ENCODE peak calls at places on chromosomes 2 and 18, in four cellular contexts. Q is GM12878, E is HepG2, N is K562. R is an unnamed sample.

GRCh38 chr18:26978812-26979341 is 113.4 kb upstream of the AQP4 start:
- DNase-seq in Q (peak), E (no peak), N (no peak), R (no peak)

GRCh38 chr2:7031424-7032245 is 114.4 kb downstream of the RNF144A start:
- DNase-seq in Q (no peak), E (peak), N (no peak), R (peak)

GRCh38 chr2:180523629-180524340 is 456.6 kb upstream of the UBE2E3 start:
- DNase-seq in Q (no peak), E (no peak), N (no peak), R (no peak)

GRCh38 chr2:239297142-239298125 is 103.4 kb downstream of the HDAC4 start:
- DNase-seq in Q (no peak), E (peak), N (no peak), R (no peak)

GRCh38 chr18:74062037-74062436 is 85.6 kb downstream of the FBXO15 start:
- DNase-seq in Q (no peak), E (peak), N (no peak), R (no peak)

GRCh38 chr2:181785677-181786344 is 105.5 kb upstream of the NEUROD1 start:
- DNase-seq in Q (no peak), E (no peak), N (no peak), R (no peak)

GRCh38 chr2:46477912-46478311 is 1.5 kb upstream of the TMEM247 start:
- DNase-seq in Q (no peak), E (no peak), N (no peak), R (no peak)

GRCh38 chr2:201413552-201413951 is 37.7 kb downstream of the TRAK2 start:
- DNase-seq in Q (no peak), E (no peak), N (no peak), R (no peak)

GRCh38 chr2:196263181-196263747 is 91.9 kb upstream of the STK17B start:
- DNase-seq in Q (peak), E (no peak), N (no peak), R (peak)

GRCh38 chr2:20343128-20343527 is 7.5 kb downstream of the PUM2 start:
- DNase-seq in Q (no peak), E (no peak), N (no peak), R (no peak)

GRCh38 chr2:67600472-67600871 is 203.3 kb downstream of the ETAA1 start:
- DNase-seq in Q (no peak), E (no peak), N (peak), R (no peak)

GRCh38 chr2:109253216-109253615 is 124.2 kb downstream of the SH3RF3 start:
- DNase-seq in Q (no peak), E (no peak), N (no peak), R (no peak)

GRCh38 chr2:151716721-151717120 is 17.6 kb downstream of the NEB start:
- DNase-seq in Q (no peak), E (no peak), N (no peak), R (no peak)

GRCh38 chr2:181848356-181848876 is 43.1 kb upstream of the ITPRID2 start:
- DNase-seq in Q (no peak), E (no peak), N (no peak), R (no peak)

GRCh38 chr2:72988041-72988440 is 70.7 kb downstream of the EMX1 start:
- DNase-seq in Q (no peak), E (no peak), N (no peak), R (no peak)

GRCh38 chr2:232581725-232582124 is 31.2 kb downstream of the EIF4E2 start:
- DNase-seq in Q (no peak), E (no peak), N (no peak), R (no peak)

GRCh38 chr2:113406114-113406513 is 31.4 kb upstream of the ZNG1B start:
- DNase-seq in Q (no peak), E (no peak), N (no peak), R (no peak)

GRCh38 chr2:24821433-24821891 is 28.2 kb downstream of the CENPO start:
- DNase-seq in Q (no peak), E (no peak), N (no peak), R (no peak)

GRCh38 chr2:226977775-226978190 is 141.9 kb downstream of the RHBDD1 start:
- DNase-seq in Q (no peak), E (no peak), N (peak), R (no peak)

GRCh38 chr2:186129767-186130581 is 356.1 kb upstream of the ZC3H15 start:
- DNase-seq in Q (no peak), E (peak), N (no peak), R (no peak)

GRCh38 chr2:313991-314390 is 26.1 kb upstream of the ALKAL2 start:
- DNase-seq in Q (no peak), E (no peak), N (no peak), R (no peak)

GRCh38 chr2:67066782-67067181 is 330.4 kb upstream of the ETAA1 start:
- DNase-seq in Q (no peak), E (no peak), N (no peak), R (no peak)

GRCh38 chr2:20381457-20381856 is 30.8 kb upstream of the PUM2 start:
- DNase-seq in Q (no peak), E (peak), N (no peak), R (no peak)

DNA sequence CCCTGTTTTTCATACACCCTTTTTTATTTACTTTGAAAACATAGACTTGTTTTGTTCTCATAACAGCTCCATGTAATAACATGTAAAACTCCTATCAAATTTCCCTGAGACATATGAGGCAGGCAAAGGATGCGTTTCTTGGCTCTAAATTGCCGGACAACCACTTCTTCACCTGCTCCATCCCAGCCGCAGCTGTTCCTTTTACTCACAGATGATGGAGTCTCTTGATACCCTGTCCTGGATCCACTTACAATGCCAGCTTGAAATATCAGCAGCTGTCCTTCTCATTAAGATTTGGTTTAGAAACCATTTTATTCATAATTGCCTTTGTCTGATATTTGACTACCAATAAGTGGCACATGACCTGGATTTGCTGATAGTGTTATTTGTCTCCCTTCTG is 767.9 kb upstream of the GCFC2 start:
- DNase-seq in Q (no peak), E (no peak), N (no peak), R (no peak)
- TF ChIP-seq GABPA in Q (no peak), E (no peak), N (no peak), R (no peak)

DNA sequence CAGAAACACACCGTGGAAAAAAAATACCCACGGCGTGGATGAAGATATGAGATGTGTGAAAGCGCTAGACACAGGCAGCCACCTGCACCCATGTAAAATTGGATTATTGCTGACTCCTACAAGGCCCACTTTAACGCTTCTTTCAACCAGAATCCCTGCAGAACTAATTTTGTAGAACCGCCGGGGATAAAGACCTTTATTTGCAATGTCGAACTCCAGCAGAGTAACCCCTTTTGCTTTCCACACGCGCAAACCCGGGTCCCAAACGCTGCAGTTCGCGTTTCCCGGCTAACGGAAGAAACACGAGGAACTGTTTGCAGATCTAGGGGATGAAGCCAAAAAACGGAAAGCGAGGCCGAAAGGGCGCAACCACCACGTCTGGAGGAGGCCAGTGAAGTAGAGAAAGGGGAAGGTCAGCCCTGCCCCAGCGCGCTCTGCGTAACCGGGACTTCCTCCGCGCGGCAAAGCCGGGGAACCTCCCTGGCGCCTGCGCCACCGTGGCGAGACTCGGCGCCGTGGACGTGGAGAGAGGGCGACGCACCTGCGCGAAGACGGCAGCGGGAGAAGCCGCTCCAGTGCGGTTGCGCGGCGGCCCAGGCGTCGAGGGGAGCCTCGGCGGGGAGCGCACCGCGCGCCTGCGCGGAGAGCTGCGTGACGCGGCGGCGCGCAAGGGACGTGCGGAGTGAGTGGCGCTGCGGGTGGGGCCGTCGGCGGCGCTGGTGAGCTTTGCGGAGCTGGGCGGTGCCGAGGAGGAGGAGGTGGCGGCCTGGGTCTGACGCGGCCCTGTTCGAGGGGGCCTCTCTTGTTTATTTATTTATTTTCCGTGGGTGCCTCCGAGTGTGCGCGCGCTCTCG is at the start of gene PPP1CB:
- DNase-seq in Q (peak), E (peak), N (peak), R (peak)
- TF ChIP-seq CTCF in Q (peak), E (peak), N (peak), R (no peak)

GRCh38 chr18:35117951-35118411 is 76.8 kb downstream of the MAPRE2 start:
- DNase-seq in Q (no peak), E (no peak), N (no peak), R (no peak)
- TF ChIP-seq REST in Q (no peak), E (no peak), N (no peak), R (no peak)

DNA sequence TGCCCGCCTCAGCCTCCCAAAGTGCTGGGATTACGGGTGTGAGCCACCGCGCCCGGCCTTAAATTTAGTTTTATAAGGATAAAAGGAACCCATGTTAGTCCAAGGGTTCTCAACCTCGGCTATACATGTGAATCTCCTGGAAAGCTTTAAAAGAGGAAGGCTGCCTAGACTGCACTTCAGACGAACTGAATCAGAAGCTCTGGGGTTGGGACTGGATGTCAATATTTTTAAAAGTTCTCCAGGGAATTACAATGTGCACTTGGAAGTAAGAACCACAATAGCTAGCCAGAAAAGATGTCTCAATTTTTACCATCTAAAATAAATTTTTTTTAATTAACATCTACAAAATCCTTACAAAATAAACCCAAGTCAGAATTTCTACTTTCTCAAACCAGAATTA is 10.1 kb downstream of the LMAN2L start:
- DNase-seq in Q (no peak), E (no peak), N (no peak), R (no peak)
- TF ChIP-seq GABPA in Q (no peak), E (no peak), N (no peak), R (no peak)

GRCh38 chr18:69469444-69469919 is 68.8 kb downstream of the DOK6 start:
- DNase-seq in Q (no peak), E (no peak), N (peak), R (peak)
- TF ChIP-seq CTCF in Q (peak), E (peak), N (no peak), R (no peak)

GRCh38 chr2:118714115-118714514 is 133.3 kb downstream of the EN1 start:
- DNase-seq in Q (no peak), E (no peak), N (no peak), R (no peak)
- TF ChIP-seq REST in Q (peak), E (peak), N (no peak), R (peak)

DNA sequence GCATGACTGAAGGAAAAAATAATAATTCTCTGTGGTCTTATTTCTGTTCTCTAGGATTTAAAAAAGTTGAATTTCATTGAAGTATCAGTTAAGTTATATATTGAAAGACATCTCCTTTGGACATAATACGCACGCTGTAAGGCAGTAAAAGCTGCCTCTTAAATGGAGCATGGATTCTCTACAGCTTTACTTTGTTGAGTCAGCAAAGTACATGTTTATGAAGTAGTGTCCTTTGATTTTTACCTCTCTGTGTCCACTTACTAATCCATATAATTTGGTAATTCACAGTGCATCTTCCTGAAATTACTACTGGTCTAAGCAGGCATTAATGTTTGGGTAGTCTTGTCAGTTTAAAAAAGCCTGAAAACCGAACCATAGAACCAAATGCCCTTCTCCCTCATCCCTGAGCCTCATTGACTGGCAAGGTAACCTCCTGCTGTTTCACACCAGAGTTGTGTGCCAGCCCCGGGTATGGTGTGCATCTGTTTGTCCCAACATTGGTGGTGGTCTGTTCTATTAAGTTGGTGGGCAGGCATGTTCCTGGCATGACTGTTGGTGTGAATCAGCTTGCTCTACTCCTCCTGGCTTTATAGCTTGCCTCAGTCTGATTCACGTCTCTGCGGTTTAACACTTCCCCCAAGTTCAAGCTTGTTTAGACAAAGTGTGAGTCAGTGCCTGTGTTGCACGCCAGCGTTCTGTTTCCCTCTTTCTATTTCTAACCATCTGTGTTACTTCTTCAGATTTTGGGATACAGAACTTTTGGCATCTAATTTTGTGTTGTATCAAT is 71.0 kb upstream of the ITM2C start:
- DNase-seq in Q (no peak), E (no peak), N (no peak), R (peak)
- TF ChIP-seq GABPA in Q (no peak), E (no peak), N (no peak), R (no peak)

DNA sequence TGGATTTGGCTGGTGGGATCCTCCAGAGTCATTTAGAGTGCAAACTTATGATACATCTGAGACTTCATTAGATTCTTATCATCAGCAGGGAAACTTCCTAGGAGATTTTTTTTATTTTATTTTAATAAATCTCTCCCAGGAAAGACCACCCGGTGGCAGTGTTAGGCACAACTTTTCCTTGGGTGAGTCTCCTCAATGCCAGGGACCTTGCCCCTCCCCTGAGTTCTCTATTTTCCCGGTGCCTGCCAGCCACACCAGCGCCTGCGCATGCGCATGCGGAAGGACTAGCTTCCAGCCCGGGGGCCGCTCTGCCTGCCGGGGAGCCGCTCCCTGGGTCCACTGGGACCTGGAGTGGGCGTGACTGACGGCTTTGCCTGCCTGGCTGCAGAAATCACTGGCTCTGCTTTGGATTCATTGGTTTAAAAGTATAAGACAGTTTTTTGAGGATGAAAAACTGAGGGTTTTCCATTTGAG is 86.6 kb downstream of the TMEM182 start:
- DNase-seq in Q (no peak), E (peak), N (peak), R (peak)
- TF ChIP-seq CTCF in Q (no peak), E (peak), N (no peak), R (no peak)

R was measured in HL-60.